ENCODE peak calls at places on chromosomes 7 and 10, in five cellular contexts. K, R, D, C and S are unnamed samples. For H3K4me1 and H3K27me3, the result is how much of the 10 kb centered on the place peaks cover.

GRCh38 chr7:134636008-134636449 is 10.6 kb upstream of the BPGM start:
- DNase-seq in K (no peak), R (no peak), D (no peak), C (no peak), S (no peak)

GRCh38 chr7:124780056-124780455 is 14.5 kb upstream of the GPR37 start:
- DNase-seq in K (no peak), R (no peak), D (no peak), C (no peak), S (no peak)

GRCh38 chr7:92092210-92092609 is 42.1 kb downstream of the CYP51A1 start:
- DNase-seq in K (no peak), R (no peak), D (no peak), C (no peak), S (no peak)

GRCh38 chr10:87685832-87686589 is 26.3 kb downstream of the PAPSS2 start:
- DNase-seq in K (no peak), R (no peak), D (no peak), C (no peak), S (no peak)

GRCh38 chr7:116683786-116684185 is 11.8 kb downstream of the MET start:
- DNase-seq in K (no peak), R (no peak), D (no peak), C (no peak), S (no peak)

GRCh38 chr10:128573936-128574335 is 447.7 kb upstream of the MKI67 start:
- DNase-seq in K (no peak), R (no peak), D (no peak), C (no peak), S (no peak)

GRCh38 chr10:113937756-113938155 is 83.3 kb downstream of the NHLRC2 start:
- DNase-seq in K (no peak), R (no peak), D (no peak), C (no peak), S (no peak)

GRCh38 chr7:10577866-10578374 is 395.8 kb upstream of the PHF14 start:
- DNase-seq in K (no peak), R (no peak), D (no peak), C (no peak), S (no peak)

GRCh38 chr7:53358301-53358700 is 322.9 kb downstream of the POM121L12 start:
- DNase-seq in K (no peak), R (no peak), D (no peak), C (no peak), S (no peak)

GRCh38 chr7:40915061-40915460 is 780.3 kb downstream of the SUGCT start:
- DNase-seq in K (peak), R (no peak), D (no peak), C (no peak), S (no peak)

GRCh38 chr7:17392846-17393245 is 94.4 kb downstream of the AHR start:
- DNase-seq in K (no peak), R (no peak), D (no peak), C (no peak), S (no peak)

GRCh38 chr10:28842321-28842720 is 165.0 kb downstream of the BAMBI start:
- DNase-seq in K (no peak), R (no peak), D (no peak), C (no peak), S (no peak)

GRCh38 chr10:52818019-52818418 is 45.4 kb upstream of the MBL2 start:
- DNase-seq in K (peak), R (no peak), D (no peak), C (no peak), S (peak)

GRCh38 chr7:31443457-31443856 is 70.4 kb upstream of the ITPRID1 start:
- DNase-seq in K (peak), R (no peak), D (peak), C (no peak), S (peak)

GRCh38 chr7:149220534-149220933 is 18.9 kb upstream of the ZNF212 start:
- DNase-seq in K (no peak), R (no peak), D (no peak), C (no peak), S (no peak)

GRCh38 chr10:1654247-1654646 is 83.1 kb downstream of the ADARB2 start:
- DNase-seq in K (no peak), R (no peak), D (no peak), C (no peak), S (no peak)

GRCh38 chr10:22573820-22574569 is 140.4 kb downstream of the PIP4K2A start:
- DNase-seq in K (no peak), R (peak), D (peak), C (no peak), S (peak)

GRCh38 chr10:17673517-17674051 is 29.6 kb downstream of the STAM start:
- DNase-seq in K (peak), R (no peak), D (peak), C (no peak), S (no peak)

GRCh38 chr10:7932301-7933036 is 114.2 kb downstream of the TAF3 start:
- DNase-seq in K (peak), R (no peak), D (no peak), C (no peak), S (no peak)

GRCh38 chr10:52064084-52064845 is 249.8 kb upstream of the DKK1 start:
- DNase-seq in K (no peak), R (no peak), D (no peak), C (no peak), S (no peak)

GRCh38 chr10:80126876-80127275 is 5.7 kb upstream of the PLAC9 start:
- DNase-seq in K (no peak), R (no peak), D (no peak), C (no peak), S (no peak)

GRCh38 chr7:1858435-1859265 is 188.6 kb downstream of the ELFN1 start:
- DNase-seq in K (no peak), R (no peak), D (no peak), C (no peak), S (no peak)

GRCh38 chr7:977326-978048 is 2.1 kb upstream of the COX19 start:
- DNase-seq in K (peak), R (no peak), D (no peak), C (peak), S (peak)

GRCh38 chr7:12884856-12885440 is 197.5 kb downstream of the ARL4A start:
- DNase-seq in K (no peak), R (no peak), D (no peak), C (no peak), S (no peak)

GRCh38 chr10:128463991-128464755 is 337.9 kb upstream of the MKI67 start:
- DNase-seq in K (peak), R (peak), D (no peak), C (no peak), S (peak)

GRCh38 chr7:155763721-155764431 is 48.4 kb downstream of the SHH start:
- DNase-seq in K (peak), R (peak), D (no peak), C (no peak), S (no peak)

GRCh38 chr7:41059796-41060195 is 643.1 kb downstream of the INHBA start:
- DNase-seq in K (no peak), R (no peak), D (no peak), C (no peak), S (no peak)

GRCh38 chr10:43863859-43864591 is 215.3 kb upstream of the ZNF32 start:
- DNase-seq in K (peak), R (no peak), D (no peak), C (no peak), S (no peak)

GRCh38 chr7:90210925-90211324 is 615 bp upstream of the STEAP2 start:
- DNase-seq in K (peak), R (no peak), D (no peak), C (peak), S (no peak)

GRCh38 chr10:73911553-73912004 is 647 bp downstream of the PLAU start:
- DNase-seq in K (no peak), R (no peak), D (no peak), C (no peak), S (no peak)

GRCh38 chr10:98314577-98315284 is 46.7 kb upstream of the LOXL4 start:
- DNase-seq in K (no peak), R (no peak), D (no peak), C (no peak), S (no peak)

GRCh38 chr7:112449353-112449752 is 907 bp upstream of the IFRD1 start:
- DNase-seq in K (peak), R (peak), D (peak), C (no peak), S (no peak)

GRCh38 chr10:93451244-93451947 is 30.7 kb downstream of the MYOF start:
- DNase-seq in K (no peak), R (no peak), D (no peak), C (no peak), S (no peak)

GRCh38 chr7:44247868-44248651 is 47.3 kb downstream of the YKT6 start:
- DNase-seq in K (no peak), R (no peak), D (no peak), C (no peak), S (no peak)

GRCh38 chr10:132229834-132230556 is 43.2 kb downstream of the DPYSL4 start:
- DNase-seq in K (no peak), R (peak), D (no peak), C (peak), S (no peak)

GRCh38 chr10:128867119-128867518 is 599.9 kb upstream of the MGMT start:
- DNase-seq in K (no peak), R (no peak), D (no peak), C (no peak), S (no peak)

GRCh38 chr10:26527018-26527417 is 88.9 kb downstream of the APBB1IP start:
- DNase-seq in K (no peak), R (no peak), D (no peak), C (no peak), S (no peak)

GRCh38 chr7:25149844-25150243 is 24.8 kb upstream of the CYCS start:
- DNase-seq in K (no peak), R (no peak), D (no peak), C (no peak), S (no peak)

GRCh38 chr10:75058142-75058541 is 53.3 kb upstream of the SAMD8 start:
- DNase-seq in K (no peak), R (no peak), D (no peak), C (no peak), S (no peak)

GRCh38 chr7:33900501-33900900 is 4.8 kb upstream of the BMPER start:
- DNase-seq in K (no peak), R (no peak), D (no peak), C (no peak), S (no peak)

DNA sequence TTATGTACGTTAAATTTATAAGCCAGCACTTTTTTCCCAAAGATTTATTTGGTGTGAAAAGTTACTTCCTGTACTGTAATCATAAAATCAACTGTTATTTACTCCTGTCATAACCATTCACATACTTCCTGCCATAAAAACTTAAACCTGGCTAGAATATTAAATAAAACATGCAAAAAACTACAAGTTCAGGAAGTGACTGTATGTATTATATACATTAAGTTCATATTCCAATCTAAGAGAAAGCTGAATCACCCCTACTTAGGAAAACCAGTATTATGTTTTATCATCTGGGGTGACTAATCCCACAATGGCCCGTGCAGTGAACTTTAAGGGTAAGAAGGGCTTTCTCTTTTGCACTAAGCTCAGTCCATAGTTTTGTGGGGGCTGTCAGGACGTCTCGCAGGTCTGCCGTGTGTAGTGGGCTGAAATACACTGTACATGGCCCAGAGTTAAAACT is 183.7 kb upstream of the KLF14 start:
- DNase-seq in K (no peak), R (no peak), D (no peak), C (no peak), S (no peak)
- H3K4me3 ChIP-seq in K (no peak), R (no peak), D (no peak), C (no peak), S (no peak)

GRCh38 chr7:129047761-129048160 is 7.2 kb downstream of the TNPO3 start:
- DNase-seq in K (no peak), R (no peak), D (no peak), C (no peak), S (no peak)
- H3K4me1 ChIP-seq in K (under half), R (under half), D (under half), C (under half), S (under half)

GRCh38 chr10:97099089-97099488 is 86.7 kb downstream of the SLIT1 start:
- DNase-seq in K (no peak), R (no peak), D (no peak), C (no peak), S (no peak)
- H3K27me3 ChIP-seq in K (under half), R (under half), D (half or more), C (under half), S (under half)

DNA sequence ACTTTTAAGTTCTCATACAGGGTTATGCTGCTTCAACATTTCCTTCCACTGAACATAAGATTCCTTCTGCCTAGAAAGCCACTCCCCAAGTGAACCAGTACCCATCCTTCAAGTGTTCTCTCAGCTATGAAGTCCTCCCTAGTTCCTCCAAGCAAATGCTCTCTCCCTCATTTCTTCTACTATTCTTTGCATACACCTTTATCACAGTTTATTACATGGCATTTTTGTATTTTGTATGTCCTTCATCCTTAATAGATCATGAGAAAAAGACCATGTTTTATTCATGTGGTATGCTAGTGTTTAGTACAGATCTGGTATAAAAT is 1.9 kb downstream of the SYPL1 start:
- DNase-seq in K (no peak), R (no peak), D (no peak), C (no peak), S (peak)
- H3K4me3 ChIP-seq in K (peak), R (peak), D (peak), C (peak), S (peak)

DNA sequence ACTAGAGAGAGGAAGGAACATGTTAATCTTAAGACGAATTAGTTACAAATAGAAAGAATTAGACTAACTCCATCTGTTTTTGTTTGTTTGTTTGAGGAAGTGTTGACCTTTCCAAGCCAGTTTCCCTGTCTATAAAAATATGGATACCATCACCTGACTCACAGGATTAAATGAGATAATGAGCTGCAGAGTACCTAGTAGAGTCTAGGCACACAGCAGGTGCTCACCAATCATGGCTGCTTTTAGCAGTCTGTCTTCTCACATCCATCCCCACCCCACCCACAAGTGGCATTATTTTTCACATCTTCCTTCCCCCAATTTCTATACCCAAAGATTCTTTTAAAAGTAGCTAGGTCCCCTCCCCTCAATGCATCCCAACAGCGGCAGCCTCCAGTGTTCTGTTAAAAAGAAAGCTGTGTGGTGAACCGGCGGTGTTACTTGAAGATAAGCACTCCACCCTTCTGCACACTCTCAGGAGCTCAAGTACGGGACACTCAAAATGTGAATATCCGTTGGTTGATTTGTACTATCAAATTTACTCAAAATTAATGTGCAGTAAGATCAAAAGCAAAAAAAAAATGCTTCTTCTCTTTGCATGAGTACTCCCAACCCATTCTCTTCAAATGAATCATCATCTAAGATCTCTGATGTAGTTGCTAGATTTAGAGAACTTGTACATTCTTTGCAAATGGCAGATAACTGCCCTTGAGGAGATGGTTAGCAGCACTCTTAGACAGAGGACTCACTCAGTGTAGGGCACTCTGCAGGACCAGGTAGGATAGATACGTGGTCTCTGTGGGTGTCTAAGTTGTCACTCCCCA is 145.4 kb upstream of the ASAH2 start:
- DNase-seq in K (no peak), R (no peak), D (peak), C (no peak), S (no peak)
- H3K4me1 ChIP-seq in K (under half), R (under half), D (half or more), C (under half), S (under half)

GRCh38 chr10:117135480-117136140 is 2.5 kb downstream of the VAX1 start:
- DNase-seq in K (no peak), R (no peak), D (no peak), C (no peak), S (no peak)
- H3K27me3 ChIP-seq in K (half or more), R (under half), D (half or more), C (under half), S (under half)

GRCh38 chr7:55017841-55018240 is 976 bp upstream of the EGFR start:
- DNase-seq in K (no peak), R (no peak), D (no peak), C (no peak), S (no peak)
- H3K4me3 ChIP-seq in K (no peak), R (no peak), D (no peak), C (no peak), S (no peak)

DNA sequence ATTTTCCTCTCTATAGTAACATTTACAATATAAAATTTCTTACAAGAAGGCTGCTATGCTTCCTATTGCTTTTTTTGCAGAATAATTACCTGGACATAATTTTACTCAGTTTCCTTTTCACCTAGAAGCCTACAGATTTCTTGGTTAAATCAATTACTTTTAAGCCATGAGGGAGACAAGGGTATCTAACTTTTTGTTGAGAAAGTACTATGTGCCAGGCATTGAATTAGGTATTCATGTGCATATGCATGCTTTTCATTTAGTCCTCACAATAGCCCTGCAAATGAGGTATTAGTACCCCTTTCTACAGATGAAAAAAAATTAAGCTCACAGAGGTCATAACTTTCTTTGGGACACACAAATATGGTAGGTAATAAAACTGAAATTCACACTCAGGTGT is 16.4 kb downstream of the PCGF6 start:
- DNase-seq in K (no peak), R (no peak), D (no peak), C (no peak), S (no peak)
- H3K4me1 ChIP-seq in K (under half), R (under half), D (under half), C (under half), S (under half)

GRCh38 chr7:4154882-4155281 is 527.2 kb upstream of the FOXK1 start:
- DNase-seq in K (no peak), R (no peak), D (no peak), C (no peak), S (no peak)
- H3K27me3 ChIP-seq in K (under half), R (under half), D (half or more), C (under half), S (under half)